ENCODE peak calls at places on chromosomes 16 and 17, in ten cellular contexts. One of them, this sample, is unnamed.

GRCh38 chr16:56332464-56333079 is 92.8 kb downstream of the AMFR start:
- DNase-seq in GM10248: peak; percentile 45
- DNase-seq in AG09319: no peak
- DNase-seq in heart left ventricle: peak; percentile 72
- DNase-seq in astrocyte of the spinal cord: peak; percentile 31
- DNase-seq in glutamatergic neuron: peak; percentile 62
- DNase-seq in body of pancreas: peak; percentile 55
- DNase-seq in tibial nerve: peak; percentile 58
- DNase-seq in PC-3: peak; percentile 69
- DNase-seq in breast epithelium: peak; percentile 82
- DNase-seq in this sample: no peak

GRCh38 chr16:10661737-10662136 is 33.0 kb downstream of the TEKT5 start:
- DNase-seq in GM10248: no peak
- DNase-seq in AG09319: no peak
- DNase-seq in heart left ventricle: no peak
- DNase-seq in astrocyte of the spinal cord: no peak
- DNase-seq in glutamatergic neuron: no peak
- DNase-seq in body of pancreas: no peak
- DNase-seq in tibial nerve: no peak
- DNase-seq in PC-3: no peak
- DNase-seq in breast epithelium: no peak
- DNase-seq in this sample: no peak

GRCh38 chr16:81945665-81946064 is 65.6 kb downstream of the SDR42E1 start:
- DNase-seq in GM10248: no peak
- DNase-seq in AG09319: peak; percentile 25
- DNase-seq in heart left ventricle: no peak
- DNase-seq in astrocyte of the spinal cord: peak; percentile 55
- DNase-seq in glutamatergic neuron: no peak
- DNase-seq in body of pancreas: no peak
- DNase-seq in tibial nerve: no peak
- DNase-seq in PC-3: no peak
- DNase-seq in breast epithelium: no peak
- DNase-seq in this sample: no peak

GRCh38 chr17:39164675-39165143 is 1.3 kb downstream of the ARL5C start:
- DNase-seq in GM10248: peak; percentile 97
- DNase-seq in AG09319: peak; percentile 86
- DNase-seq in heart left ventricle: peak; percentile 94
- DNase-seq in astrocyte of the spinal cord: peak; percentile 91
- DNase-seq in glutamatergic neuron: peak; percentile 81
- DNase-seq in body of pancreas: peak; percentile 94
- DNase-seq in tibial nerve: peak; percentile 83
- DNase-seq in PC-3: peak; percentile 71
- DNase-seq in breast epithelium: peak; percentile 82
- DNase-seq in this sample: peak; percentile 64

GRCh38 chr16:12961621-12962020 is 60.2 kb downstream of the SHISA9 start:
- DNase-seq in GM10248: no peak
- DNase-seq in AG09319: no peak
- DNase-seq in heart left ventricle: no peak
- DNase-seq in astrocyte of the spinal cord: no peak
- DNase-seq in glutamatergic neuron: no peak
- DNase-seq in body of pancreas: no peak
- DNase-seq in tibial nerve: no peak
- DNase-seq in PC-3: no peak
- DNase-seq in breast epithelium: no peak
- DNase-seq in this sample: no peak

GRCh38 chr17:80816241-80817103 is 175.2 kb upstream of the CHMP6 start:
- DNase-seq in GM10248: no peak
- DNase-seq in AG09319: no peak
- DNase-seq in heart left ventricle: no peak
- DNase-seq in astrocyte of the spinal cord: no peak
- DNase-seq in glutamatergic neuron: no peak
- DNase-seq in body of pancreas: no peak
- DNase-seq in tibial nerve: no peak
- DNase-seq in PC-3: no peak
- DNase-seq in breast epithelium: peak; percentile 45
- DNase-seq in this sample: no peak

GRCh38 chr16:13992976-13993375 is 73.0 kb downstream of the ERCC4 start:
- DNase-seq in GM10248: no peak
- DNase-seq in AG09319: no peak
- DNase-seq in heart left ventricle: no peak
- DNase-seq in astrocyte of the spinal cord: no peak
- DNase-seq in glutamatergic neuron: no peak
- DNase-seq in body of pancreas: no peak
- DNase-seq in tibial nerve: no peak
- DNase-seq in PC-3: no peak
- DNase-seq in breast epithelium: no peak
- DNase-seq in this sample: no peak

GRCh38 chr16:48608871-48609452 is 1.0 kb downstream of the N4BP1 start:
- DNase-seq in GM10248: no peak
- DNase-seq in AG09319: no peak
- DNase-seq in heart left ventricle: no peak
- DNase-seq in astrocyte of the spinal cord: no peak
- DNase-seq in glutamatergic neuron: no peak
- DNase-seq in body of pancreas: no peak
- DNase-seq in tibial nerve: no peak
- DNase-seq in PC-3: no peak
- DNase-seq in breast epithelium: no peak
- DNase-seq in this sample: no peak

DNA sequence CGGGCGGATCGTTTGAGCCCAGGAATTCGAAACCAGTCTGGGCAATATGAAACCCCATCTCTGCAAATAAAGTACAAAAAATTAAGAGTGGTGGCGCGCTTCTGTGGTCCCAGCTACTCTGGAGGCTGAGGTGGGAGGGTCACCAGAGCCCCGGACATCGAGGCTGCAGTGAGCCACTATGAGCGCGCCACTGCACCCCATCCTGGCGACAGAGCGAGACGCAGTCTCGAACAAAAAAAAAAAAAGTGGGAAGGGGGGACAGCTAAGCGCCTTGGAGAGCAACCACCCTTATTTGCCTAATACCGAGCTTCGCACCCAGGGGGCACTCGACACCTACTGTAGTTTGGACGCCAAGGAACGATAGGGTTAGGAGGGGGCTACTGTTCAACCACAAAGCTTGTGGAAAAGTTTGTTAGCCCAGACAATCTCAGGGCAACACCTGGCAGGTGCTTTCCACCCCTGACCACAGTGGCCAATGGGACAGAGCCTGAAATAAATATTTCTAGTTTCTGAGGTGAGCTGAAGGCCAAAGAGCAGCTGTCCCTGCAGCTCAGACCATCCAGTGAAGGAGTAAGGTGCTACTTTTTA is 847 bp upstream of the PSMC3IP start:
- DNase-seq in GM10248: peak; percentile 87
- DNase-seq in AG09319: no peak
- DNase-seq in heart left ventricle: peak; percentile 75
- DNase-seq in astrocyte of the spinal cord: peak; percentile 69
- DNase-seq in glutamatergic neuron: peak; percentile 85
- DNase-seq in body of pancreas: peak; percentile 87
- DNase-seq in tibial nerve: peak; percentile 88
- DNase-seq in PC-3: peak; percentile 74
- DNase-seq in breast epithelium: no peak
- DNase-seq in this sample: peak; percentile 61
- TF ChIP-seq CTCF in GM10248: peak; percentile 75
- TF ChIP-seq CTCF in AG09319: peak; percentile 74
- TF ChIP-seq CTCF in heart left ventricle: peak; percentile 64
- TF ChIP-seq CTCF in astrocyte of the spinal cord: peak; percentile 83
- TF ChIP-seq CTCF in glutamatergic neuron: peak; percentile 66
- TF ChIP-seq CTCF in body of pancreas: peak; percentile 82
- TF ChIP-seq CTCF in tibial nerve: peak; percentile 65
- TF ChIP-seq CTCF in PC-3: peak; percentile 75
- TF ChIP-seq CTCF in breast epithelium: no peak
- TF ChIP-seq CTCF in this sample: peak; percentile 33

DNA sequence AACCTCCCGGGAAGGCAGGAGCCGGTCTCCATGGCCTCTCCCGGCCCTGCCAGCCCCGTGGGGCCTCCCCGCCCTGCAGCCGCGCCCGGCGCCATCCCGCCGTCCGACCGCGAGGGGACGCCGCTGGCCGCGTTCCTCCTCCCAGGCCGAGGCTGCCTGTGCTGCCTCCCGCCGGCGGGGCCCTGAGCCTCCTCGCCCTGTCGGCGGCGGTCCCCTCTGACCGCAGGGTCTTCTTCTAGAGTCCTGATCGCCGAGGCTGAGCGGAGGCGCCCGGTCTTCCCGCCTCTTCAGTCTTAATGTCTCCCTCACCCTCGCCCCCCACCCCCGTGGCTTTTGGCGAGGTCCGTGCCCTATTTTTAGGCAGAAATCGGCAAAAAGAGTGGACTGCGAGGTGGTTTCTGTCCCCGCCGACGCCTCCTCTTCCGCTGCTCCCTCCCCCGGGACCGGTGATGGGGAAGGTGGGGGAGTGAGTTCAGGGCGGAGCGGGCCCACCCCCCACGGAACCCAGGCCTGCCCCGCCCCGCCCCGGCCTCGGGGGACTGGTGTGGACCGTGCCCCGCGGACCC is 794 bp upstream of the CPNE7 start:
- DNase-seq in GM10248: peak; percentile 91
- DNase-seq in AG09319: no peak
- DNase-seq in heart left ventricle: no peak
- DNase-seq in astrocyte of the spinal cord: peak; percentile 72
- DNase-seq in glutamatergic neuron: peak; percentile 88
- DNase-seq in body of pancreas: peak; percentile 51
- DNase-seq in tibial nerve: no peak
- DNase-seq in PC-3: peak; percentile 69
- DNase-seq in breast epithelium: no peak
- DNase-seq in this sample: peak; percentile 49
- TF ChIP-seq CTCF in GM10248: peak; percentile 94
- TF ChIP-seq CTCF in AG09319: peak; percentile 47
- TF ChIP-seq CTCF in heart left ventricle: peak; percentile 54
- TF ChIP-seq CTCF in astrocyte of the spinal cord: peak; percentile 75
- TF ChIP-seq CTCF in glutamatergic neuron: peak; percentile 65
- TF ChIP-seq CTCF in body of pancreas: peak; percentile 43
- TF ChIP-seq CTCF in tibial nerve: peak; percentile 27
- TF ChIP-seq CTCF in PC-3: peak; percentile 62
- TF ChIP-seq CTCF in breast epithelium: no peak
- TF ChIP-seq CTCF in this sample: no peak

DNA sequence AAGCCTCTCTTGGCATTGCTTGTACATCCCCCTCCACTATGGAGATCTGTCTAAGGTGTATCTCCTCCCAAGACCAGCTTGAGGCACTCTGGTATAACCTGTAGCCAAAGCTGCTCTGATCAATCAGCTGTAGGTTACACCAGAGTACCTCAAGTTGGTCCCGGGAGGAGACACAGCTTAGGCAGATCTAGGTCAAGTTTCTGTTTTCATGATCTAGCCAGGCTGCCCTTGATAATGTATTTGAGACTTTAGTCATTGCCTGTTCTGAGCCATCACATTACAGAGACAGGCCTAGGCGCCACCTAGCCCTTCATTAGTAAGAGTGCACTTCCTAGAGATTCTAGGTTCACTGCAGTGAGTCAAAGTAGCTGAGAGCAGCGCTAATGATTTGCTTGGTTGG is 31.4 kb downstream of the ASGR1 start:
- DNase-seq in GM10248: no peak
- DNase-seq in AG09319: no peak
- DNase-seq in heart left ventricle: no peak
- DNase-seq in astrocyte of the spinal cord: no peak
- DNase-seq in glutamatergic neuron: no peak
- DNase-seq in body of pancreas: no peak
- DNase-seq in tibial nerve: no peak
- DNase-seq in PC-3: no peak
- DNase-seq in breast epithelium: no peak
- DNase-seq in this sample: no peak
- TF ChIP-seq CTCF in GM10248: peak; percentile 5
- TF ChIP-seq CTCF in AG09319: no peak
- TF ChIP-seq CTCF in heart left ventricle: no peak
- TF ChIP-seq CTCF in astrocyte of the spinal cord: no peak
- TF ChIP-seq CTCF in glutamatergic neuron: no peak
- TF ChIP-seq CTCF in body of pancreas: no peak
- TF ChIP-seq CTCF in tibial nerve: no peak
- TF ChIP-seq CTCF in PC-3: no peak
- TF ChIP-seq CTCF in breast epithelium: no peak
- TF ChIP-seq CTCF in this sample: no peak

GRCh38 chr17:18254888-18255649 is 3.5 kb downstream of the FLII start:
- DNase-seq in GM10248: no peak
- DNase-seq in AG09319: no peak
- DNase-seq in heart left ventricle: no peak
- DNase-seq in astrocyte of the spinal cord: no peak
- DNase-seq in glutamatergic neuron: no peak
- DNase-seq in body of pancreas: no peak
- DNase-seq in tibial nerve: no peak
- DNase-seq in PC-3: no peak
- DNase-seq in breast epithelium: no peak
- DNase-seq in this sample: no peak
- TF ChIP-seq CTCF in GM10248: no peak
- TF ChIP-seq CTCF in AG09319: no peak
- TF ChIP-seq CTCF in heart left ventricle: no peak
- TF ChIP-seq CTCF in astrocyte of the spinal cord: no peak
- TF ChIP-seq CTCF in glutamatergic neuron: no peak
- TF ChIP-seq CTCF in body of pancreas: no peak
- TF ChIP-seq CTCF in tibial nerve: no peak
- TF ChIP-seq CTCF in PC-3: no peak
- TF ChIP-seq CTCF in breast epithelium: no peak
- TF ChIP-seq CTCF in this sample: no peak

GRCh38 chr17:45794840-45795239 is 10.7 kb downstream of the CRHR1 start:
- DNase-seq in GM10248: no peak
- DNase-seq in AG09319: no peak
- DNase-seq in heart left ventricle: no peak
- DNase-seq in astrocyte of the spinal cord: no peak
- DNase-seq in glutamatergic neuron: no peak
- DNase-seq in body of pancreas: no peak
- DNase-seq in tibial nerve: no peak
- DNase-seq in PC-3: peak; percentile 32
- DNase-seq in breast epithelium: no peak
- DNase-seq in this sample: no peak
- TF ChIP-seq CTCF in GM10248: no peak
- TF ChIP-seq CTCF in AG09319: no peak
- TF ChIP-seq CTCF in heart left ventricle: no peak
- TF ChIP-seq CTCF in astrocyte of the spinal cord: no peak
- TF ChIP-seq CTCF in glutamatergic neuron: no peak
- TF ChIP-seq CTCF in body of pancreas: no peak
- TF ChIP-seq CTCF in tibial nerve: no peak
- TF ChIP-seq CTCF in PC-3: peak; percentile 48
- TF ChIP-seq CTCF in breast epithelium: no peak
- TF ChIP-seq CTCF in this sample: no peak

DNA sequence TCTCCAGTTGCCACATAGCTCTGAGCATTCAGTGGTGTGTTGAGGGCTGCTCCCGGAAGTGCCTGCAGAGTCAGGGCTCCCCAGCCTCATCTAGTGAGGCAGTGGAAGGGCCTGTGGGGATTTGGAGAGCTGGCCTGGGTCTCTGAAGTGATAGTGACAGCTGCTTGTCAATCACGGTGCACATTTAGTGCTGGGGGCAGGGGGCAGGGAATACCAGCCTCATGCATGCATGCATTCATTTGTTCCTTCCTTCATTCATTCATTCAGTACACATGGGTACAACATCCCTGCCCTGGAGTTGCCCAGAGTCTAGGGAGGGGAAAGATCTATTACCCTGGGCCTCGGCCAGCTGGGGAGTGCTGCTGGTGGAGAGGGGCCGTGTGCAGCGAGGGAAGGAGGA is 11.3 kb upstream of the STH start:
- DNase-seq in GM10248: no peak
- DNase-seq in AG09319: no peak
- DNase-seq in heart left ventricle: peak; percentile 19
- DNase-seq in astrocyte of the spinal cord: no peak
- DNase-seq in glutamatergic neuron: no peak
- DNase-seq in body of pancreas: no peak
- DNase-seq in tibial nerve: no peak
- DNase-seq in PC-3: no peak
- DNase-seq in breast epithelium: no peak
- DNase-seq in this sample: no peak
- TF ChIP-seq CTCF in GM10248: no peak
- TF ChIP-seq CTCF in AG09319: no peak
- TF ChIP-seq CTCF in heart left ventricle: no peak
- TF ChIP-seq CTCF in astrocyte of the spinal cord: no peak
- TF ChIP-seq CTCF in glutamatergic neuron: no peak
- TF ChIP-seq CTCF in body of pancreas: no peak
- TF ChIP-seq CTCF in tibial nerve: no peak
- TF ChIP-seq CTCF in PC-3: no peak
- TF ChIP-seq CTCF in breast epithelium: no peak
- TF ChIP-seq CTCF in this sample: no peak